ENCODE peak calls at places on chromosome 15, in seven cellular contexts. U is endothelial cell of umbilical vein, W is neural crest cell, P is adrenal gland, I is nephron progenitor cell, S is BE2C, L is bronchial epithelial cell. F is an unnamed sample.
A peak's percentile ranks its signal among the peaks of the same experiment; 100 is the strongest.

GRCh38 chr15:71730277-71731144 is 79.8 kb upstream of the NR2E3 start:
- DNase-seq in U (peak; percentile 66), W (peak; percentile 29), P (peak; percentile 53), I (peak; percentile 43), S (peak; percentile 56), L (peak; percentile 65), F (no peak)

GRCh38 chr15:77036537-77037474 is 34.1 kb downstream of the TSPAN3 start:
- DNase-seq in U (no peak), W (no peak), P (peak; percentile 6), I (no peak), S (peak; percentile 11), L (no peak), F (no peak)

GRCh38 chr15:71888797-71889196 is 78.4 kb downstream of the NR2E3 start:
- DNase-seq in U (no peak), W (no peak), P (no peak), I (no peak), S (no peak), L (no peak), F (no peak)

GRCh38 chr15:65311760-65312159 is 7.3 kb downstream of the RNU5B-1 start:
- DNase-seq in U (no peak), W (no peak), P (no peak), I (no peak), S (no peak), L (no peak), F (no peak)

GRCh38 chr15:74543583-74543982 is 2.6 kb downstream of the ARID3B start:
- DNase-seq in U (no peak), W (no peak), P (no peak), I (no peak), S (no peak), L (peak; percentile 38), F (no peak)

GRCh38 chr15:60384052-60384451 is 13.7 kb downstream of the ANXA2 start:
- DNase-seq in U (peak; percentile 80), W (no peak), P (no peak), I (no peak), S (no peak), L (no peak), F (no peak)

GRCh38 chr15:68055224-68055705 is 1.1 kb downstream of the PIAS1 start:
- DNase-seq in U (peak; percentile 42), W (no peak), P (peak; percentile 53), I (peak; percentile 35), S (peak; percentile 40), L (peak; percentile 62), F (no peak)

GRCh38 chr15:75451202-75451673 is 252 bp downstream of the SIN3A start:
- DNase-seq in U (no peak), W (no peak), P (no peak), I (no peak), S (no peak), L (no peak), F (no peak)

GRCh38 chr15:55247766-55248427 is 41.7 kb downstream of the RAB27A start:
- DNase-seq in U (no peak), W (no peak), P (no peak), I (no peak), S (no peak), L (no peak), F (no peak)

GRCh38 chr15:53378096-53378620 is 381.3 kb downstream of the WDR72 start:
- DNase-seq in U (no peak), W (no peak), P (no peak), I (no peak), S (no peak), L (no peak), F (no peak)

GRCh38 chr15:84955089-84955848 is 26.4 kb upstream of the PDE8A start:
- DNase-seq in U (peak; percentile 84), W (peak; percentile 39), P (peak; percentile 85), I (peak; percentile 62), S (peak; percentile 76), L (peak; percentile 54), F (peak; percentile 32)

GRCh38 chr15:49055630-49056029 is 9.4 kb upstream of the SECISBP2L start:
- DNase-seq in U (no peak), W (no peak), P (no peak), I (no peak), S (no peak), L (no peak), F (no peak)

GRCh38 chr15:63923993-63924950 is 90.5 kb upstream of the HERC1 start:
- DNase-seq in U (no peak), W (no peak), P (no peak), I (no peak), S (no peak), L (no peak), F (no peak)

GRCh38 chr15:66654718-66655375 is 47.2 kb upstream of the SMAD6 start:
- DNase-seq in U (no peak), W (no peak), P (no peak), I (peak; percentile 47), S (no peak), L (no peak), F (no peak)

GRCh38 chr15:97995881-97996603 is 35.5 kb downstream of the ARRDC4 start:
- DNase-seq in U (peak; percentile 16), W (peak; percentile 5), P (no peak), I (no peak), S (peak; percentile 18), L (peak; percentile 49), F (no peak)

GRCh38 chr15:59685737-59686297 is 3.3 kb downstream of the BNIP2 start:
- DNase-seq in U (peak; percentile 90), W (no peak), P (no peak), I (no peak), S (no peak), L (no peak), F (no peak)

GRCh38 chr15:59401810-59402569 is 29.3 kb upstream of the MYO1E start:
- DNase-seq in U (no peak), W (no peak), P (no peak), I (peak; percentile 12), S (no peak), L (no peak), F (no peak)

GRCh38 chr15:49135893-49136292 is 19.5 kb downstream of the COPS2 start:
- DNase-seq in U (peak; percentile 81), W (no peak), P (no peak), I (no peak), S (no peak), L (peak; percentile 85), F (no peak)

GRCh38 chr15:66617137-66618090 is 51.6 kb upstream of the LCTL start:
- DNase-seq in U (peak; percentile 97), W (no peak), P (peak; percentile 56), I (no peak), S (peak; percentile 64), L (peak; percentile 71), F (no peak)

GRCh38 chr15:65577129-65577996 is 33.6 kb downstream of the INTS14 start:
- DNase-seq in U (no peak), W (no peak), P (no peak), I (no peak), S (no peak), L (no peak), F (no peak)

GRCh38 chr15:59223736-59224135 is 17.1 kb downstream of the LDHAL6B start:
- DNase-seq in U (no peak), W (no peak), P (no peak), I (no peak), S (no peak), L (no peak), F (no peak)

GRCh38 chr15:70505411-70505919 is 257.9 kb downstream of the UACA start:
- DNase-seq in U (peak; percentile 59), W (no peak), P (no peak), I (no peak), S (peak; percentile 68), L (peak; percentile 99), F (no peak)

GRCh38 chr15:67094001-67094826 is 28.8 kb downstream of the SMAD3 start:
- DNase-seq in U (no peak), W (no peak), P (no peak), I (no peak), S (no peak), L (peak; percentile 71), F (no peak)

GRCh38 chr15:38072507-38073277 is 138.3 kb downstream of the TMCO5A start:
- DNase-seq in U (peak; percentile 74), W (peak; percentile 87), P (peak; percentile 62), I (peak; percentile 78), S (peak; percentile 77), L (peak; percentile 73), F (peak; percentile 56)

GRCh38 chr15:60130398-60130797 is 126.3 kb downstream of the FOXB1 start:
- DNase-seq in U (no peak), W (no peak), P (no peak), I (no peak), S (no peak), L (no peak), F (no peak)

GRCh38 chr15:36117394-36117793 is 462.0 kb upstream of the CDIN1 start:
- DNase-seq in U (no peak), W (no peak), P (no peak), I (no peak), S (no peak), L (no peak), F (no peak)

GRCh38 chr15:66842710-66843441 is 140.8 kb downstream of the SMAD6 start:
- DNase-seq in U (peak; percentile 58), W (peak; percentile 29), P (peak; percentile 75), I (peak; percentile 48), S (peak; percentile 58), L (peak; percentile 25), F (no peak)

GRCh38 chr15:68528891-68529290 is 49.9 kb upstream of the CORO2B start:
- DNase-seq in U (peak; percentile 70), W (no peak), P (no peak), I (no peak), S (no peak), L (peak; percentile 22), F (no peak)

GRCh38 chr15:70533931-70534742 is 229.2 kb downstream of the UACA start:
- DNase-seq in U (no peak), W (no peak), P (no peak), I (no peak), S (no peak), L (no peak), F (no peak)

GRCh38 chr15:101578443-101578894 is 73.7 kb downstream of the TM2D3 start:
- DNase-seq in U (no peak), W (peak; percentile 18), P (peak; percentile 55), I (peak; percentile 39), S (peak; percentile 57), L (peak; percentile 18), F (peak; percentile 25)
- TF ChIP-seq CTCF in U (no peak), W (peak; percentile 61), P (peak; percentile 42), I (peak; percentile 40), S (peak; percentile 67), L (peak; percentile 75), F (peak; percentile 61)

GRCh38 chr15:90294601-90295269 is 29.3 kb downstream of the NGRN start:
- DNase-seq in U (no peak), W (no peak), P (no peak), I (no peak), S (peak; percentile 40), L (no peak), F (no peak)
- TF ChIP-seq CTCF in U (no peak), W (no peak), P (no peak), I (peak; percentile 7), S (peak; percentile 40), L (no peak), F (peak; percentile 8)

GRCh38 chr15:86743283-86743903 is 663.7 kb downstream of the AGBL1 start:
- DNase-seq in U (no peak), W (peak; percentile 41), P (no peak), I (peak; percentile 62), S (peak; percentile 61), L (peak; percentile 60), F (peak; percentile 40)
- TF ChIP-seq CTCF in U (no peak), W (peak; percentile 75), P (no peak), I (peak; percentile 80), S (peak; percentile 90), L (peak; percentile 97), F (peak; percentile 90)

DNA sequence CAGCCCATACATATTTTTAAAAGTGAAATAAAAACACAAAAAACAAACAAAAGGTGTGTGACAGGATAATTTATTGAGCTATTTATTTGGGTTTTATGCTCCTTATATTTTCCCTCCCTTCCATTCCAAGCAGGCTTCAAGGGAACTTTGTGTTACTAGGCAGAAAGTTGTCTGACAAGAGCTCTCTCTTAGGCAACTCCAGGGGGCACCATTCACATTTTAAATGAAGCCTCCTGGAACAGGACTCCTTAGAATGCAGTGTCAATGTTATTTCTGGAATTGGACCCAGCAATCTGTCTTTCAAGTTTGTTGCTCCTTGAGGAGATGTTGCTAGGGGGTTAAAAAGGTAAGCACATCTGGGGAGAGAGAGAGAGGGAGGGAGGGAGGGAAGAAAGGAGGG is 5.4 kb upstream of the RFX7 start:
- DNase-seq in U (peak; percentile 39), W (no peak), P (peak; percentile 17), I (no peak), S (peak; percentile 19), L (peak; percentile 56), F (no peak)
- TF ChIP-seq CTCF in U (peak; percentile 14), W (peak; percentile 47), P (peak; percentile 30), I (no peak), S (peak; percentile 62), L (peak; percentile 41), F (peak; percentile 44)